ENCODE peak calls at places on chromosome 3, in five cellular contexts. I, D, K, H and X are unnamed samples.

GRCh38 chr3:144868506-144868905 is 896.9 kb downstream of the DIPK2A start:
- DNase-seq in D (no peak), H (no peak), I (no peak), K (no peak), X (no peak)

GRCh38 chr3:52366527-52366926 is 50.4 kb downstream of the DNAH1 start:
- DNase-seq in H (no peak), D (no peak), I (no peak), K (no peak), X (no peak)

GRCh38 chr3:31370681-31371080 is 162.0 kb upstream of the STT3B start:
- DNase-seq in I (no peak), H (no peak), K (no peak), D (no peak), X (no peak)

GRCh38 chr3:106819445-106819844 is 557.8 kb upstream of the CCDC54 start:
- DNase-seq in H (peak; percentile 93), I (no peak), K (no peak), D (no peak), X (no peak)

GRCh38 chr3:20054549-20054987 is 14.3 kb downstream of the KAT2B start:
- DNase-seq in D (no peak), K (no peak), H (peak; percentile 76), I (no peak), X (peak; percentile 21)

GRCh38 chr3:59313365-59313764 is 263.5 kb upstream of the CFAP20DC start:
- DNase-seq in K (no peak), I (no peak), H (peak; percentile 1), D (peak; percentile 81), X (peak; percentile 47)

GRCh38 chr3:135237371-135237770 is 442.3 kb downstream of the EPHB1 start:
- DNase-seq in H (no peak), I (no peak), D (no peak), K (no peak), X (no peak)

GRCh38 chr3:192445768-192446644 is 281.3 kb downstream of the FGF12 start:
- DNase-seq in D (no peak), I (no peak), H (peak; percentile 50), K (no peak), X (no peak)

GRCh38 chr3:119800844-119801243 is 18.9 kb downstream of the NR1I2 start:
- DNase-seq in I (no peak), H (no peak), D (no peak), K (no peak), X (no peak)

GRCh38 chr3:123765475-123766166 is 118.5 kb downstream of the MYLK start:
- DNase-seq in K (no peak), H (no peak), I (no peak), D (no peak), X (no peak)

GRCh38 chr3:169252535-169252934 is 411.0 kb downstream of the MECOM start:
- DNase-seq in H (no peak), D (no peak), K (no peak), I (no peak), X (no peak)

GRCh38 chr3:37375184-37376120 is 201.1 kb upstream of the LRRFIP2 start:
- DNase-seq in K (no peak), D (no peak), I (no peak), H (no peak), X (no peak)

GRCh38 chr3:56254835-56255234 is 213.4 kb downstream of the ERC2 start:
- DNase-seq in D (no peak), H (no peak), K (no peak), I (no peak), X (no peak)

GRCh38 chr3:48039487-48040190 is 23.4 kb upstream of the MAP4 start:
- DNase-seq in D (no peak), K (no peak), H (peak; percentile 7), I (no peak), X (no peak)

GRCh38 chr3:112038863-112039262 is 4.3 kb downstream of the TMPRSS7 start:
- DNase-seq in H (no peak), K (no peak), I (no peak), D (no peak), X (peak; percentile 13)

GRCh38 chr3:40137586-40138295 is 171.8 kb upstream of the EIF1B start:
- DNase-seq in H (no peak), K (no peak), D (no peak), I (no peak), X (no peak)

GRCh38 chr3:14834121-14834520 is 15.4 kb downstream of the FGD5 start:
- DNase-seq in H (no peak), K (no peak), D (no peak), I (no peak), X (no peak)

GRCh38 chr3:126961191-126961790 is 21.6 kb upstream of the PLXNA1 start:
- DNase-seq in H (peak; percentile 83), K (no peak), D (peak; percentile 15), I (peak; percentile 63), X (peak; percentile 48)

GRCh38 chr3:133992385-133992784 is 37.3 kb downstream of the SLCO2A1 start:
- DNase-seq in I (no peak), H (no peak), K (no peak), D (no peak), X (no peak)

GRCh38 chr3:189144645-189145044 is 27.1 kb upstream of the TPRG1 start:
- DNase-seq in I (no peak), K (no peak), D (no peak), H (peak; percentile 43), X (no peak)

GRCh38 chr3:15050405-15051092 is 14.6 kb downstream of the MRPS25 start:
- DNase-seq in D (no peak), K (no peak), H (no peak), I (no peak), X (peak; percentile 78)